ENCODE peak calls at places on chromosome 2, in five cellular contexts. One of them, this sample, is unnamed.

GRCh38 chr2:17416891-17417391 is 101.3 kb downstream of the RAD51AP2 start:
- DNase-seq in GM23338: no peak
- DNase-seq in astrocyte of the cerebellum: peak; percentile 96
- DNase-seq in fibroblast of the conjunctiva: peak; percentile 26
- DNase-seq in gastrocnemius medialis: no peak
- DNase-seq in this sample: no peak

GRCh38 chr2:79219383-79219988 is 59.9 kb upstream of the REG3A start:
- DNase-seq in GM23338: peak; percentile 88
- DNase-seq in astrocyte of the cerebellum: peak; percentile 22
- DNase-seq in fibroblast of the conjunctiva: peak; percentile 6
- DNase-seq in gastrocnemius medialis: no peak
- DNase-seq in this sample: peak; percentile 53

GRCh38 chr2:98158305-98158704 is 71.3 kb downstream of the VWA3B start:
- DNase-seq in GM23338: no peak
- DNase-seq in astrocyte of the cerebellum: no peak
- DNase-seq in fibroblast of the conjunctiva: no peak
- DNase-seq in gastrocnemius medialis: peak; percentile 87
- DNase-seq in this sample: no peak

GRCh38 chr2:97732436-97733340 is 19.3 kb downstream of the ZAP70 start:
- DNase-seq in GM23338: no peak
- DNase-seq in astrocyte of the cerebellum: no peak
- DNase-seq in fibroblast of the conjunctiva: no peak
- DNase-seq in gastrocnemius medialis: no peak
- DNase-seq in this sample: no peak

GRCh38 chr2:101362316-101362715 is 25.0 kb downstream of the CREG2 start:
- DNase-seq in GM23338: no peak
- DNase-seq in astrocyte of the cerebellum: no peak
- DNase-seq in fibroblast of the conjunctiva: no peak
- DNase-seq in gastrocnemius medialis: no peak
- DNase-seq in this sample: no peak

GRCh38 chr2:221074238-221074637 is 497.9 kb downstream of the EPHA4 start:
- DNase-seq in GM23338: no peak
- DNase-seq in astrocyte of the cerebellum: no peak
- DNase-seq in fibroblast of the conjunctiva: no peak
- DNase-seq in gastrocnemius medialis: no peak
- DNase-seq in this sample: no peak

GRCh38 chr2:22999951-23000350 is 385.0 kb upstream of the KLHL29 start:
- DNase-seq in GM23338: no peak
- DNase-seq in astrocyte of the cerebellum: no peak
- DNase-seq in fibroblast of the conjunctiva: no peak
- DNase-seq in gastrocnemius medialis: no peak
- DNase-seq in this sample: no peak

GRCh38 chr2:179336782-179337534 is 72.3 kb upstream of the SESTD1 start:
- DNase-seq in GM23338: no peak
- DNase-seq in astrocyte of the cerebellum: peak; percentile 83
- DNase-seq in fibroblast of the conjunctiva: peak; percentile 82
- DNase-seq in gastrocnemius medialis: peak; percentile 15
- DNase-seq in this sample: peak; percentile 7

GRCh38 chr2:73233154-73233931 is at the start of gene PRADC1:
- DNase-seq in GM23338: peak; percentile 100
- DNase-seq in astrocyte of the cerebellum: peak; percentile 100
- DNase-seq in fibroblast of the conjunctiva: peak; percentile 99
- DNase-seq in gastrocnemius medialis: peak; percentile 100
- DNase-seq in this sample: peak; percentile 100

GRCh38 chr2:220051716-220052115 is 424.3 kb downstream of the SLC4A3 start:
- DNase-seq in GM23338: no peak
- DNase-seq in astrocyte of the cerebellum: no peak
- DNase-seq in fibroblast of the conjunctiva: no peak
- DNase-seq in gastrocnemius medialis: no peak
- DNase-seq in this sample: no peak

GRCh38 chr2:224938670-224939309 is 103.5 kb downstream of the DOCK10 start:
- DNase-seq in GM23338: no peak
- DNase-seq in astrocyte of the cerebellum: no peak
- DNase-seq in fibroblast of the conjunctiva: no peak
- DNase-seq in gastrocnemius medialis: no peak
- DNase-seq in this sample: peak; percentile 4

GRCh38 chr2:45841752-45842407 is 190.4 kb downstream of the PRKCE start:
- DNase-seq in GM23338: no peak
- DNase-seq in astrocyte of the cerebellum: no peak
- DNase-seq in fibroblast of the conjunctiva: no peak
- DNase-seq in gastrocnemius medialis: no peak
- DNase-seq in this sample: no peak

GRCh38 chr2:217338306-217338916 is 478.5 kb upstream of the TNP1 start:
- DNase-seq in GM23338: peak; percentile 11
- DNase-seq in astrocyte of the cerebellum: peak; percentile 41
- DNase-seq in fibroblast of the conjunctiva: no peak
- DNase-seq in gastrocnemius medialis: no peak
- DNase-seq in this sample: no peak

GRCh38 chr2:134312482-134312881 is 58.6 kb downstream of the MGAT5 start:
- DNase-seq in GM23338: no peak
- DNase-seq in astrocyte of the cerebellum: no peak
- DNase-seq in fibroblast of the conjunctiva: no peak
- DNase-seq in gastrocnemius medialis: no peak
- DNase-seq in this sample: no peak

GRCh38 chr2:159116922-159117321 is 148.5 kb downstream of the TANC1 start:
- DNase-seq in GM23338: no peak
- DNase-seq in astrocyte of the cerebellum: no peak
- DNase-seq in fibroblast of the conjunctiva: no peak
- DNase-seq in gastrocnemius medialis: no peak
- DNase-seq in this sample: no peak

This sample was measured in NCI-H345.